ENCODE peak calls at places on chromosomes 2 and 18, in ten cellular contexts. X is sigmoid colon, I is ovary, Y is astrocyte, W is AG04450, R is upper lobe of left lung, G is cardiac muscle cell, T is GM12878, C is neural progenitor cell, P is body of pancreas. U is an unnamed sample.

GRCh38 chr18:21194871-21195771 is 46.9 kb upstream of the GREB1L start:
- DNase-seq in X (no peak), I (no peak), Y (peak), W (no peak), R (no peak), G (peak), T (no peak), C (peak), P (no peak), U (peak)

GRCh38 chr2:69973335-69973735 is 11.9 kb upstream of the ASPRV1 start:
- DNase-seq in X (peak), I (no peak), Y (peak), W (peak), R (no peak), G (peak), T (no peak), C (no peak), P (no peak), U (peak)

GRCh38 chr2:128787616-128788015 is 468.9 kb upstream of the HS6ST1 start:
- DNase-seq in X (peak), I (no peak), Y (no peak), W (no peak), R (no peak), G (no peak), T (no peak), C (no peak), P (no peak), U (no peak)

GRCh38 chr2:232170391-232170790 is 208.2 kb upstream of the ALPP start:
- DNase-seq in X (no peak), I (no peak), Y (no peak), W (no peak), R (no peak), G (no peak), T (no peak), C (no peak), P (no peak), U (no peak)

GRCh38 chr2:38528008-38528442 is 74.7 kb downstream of the HNRNPLL start:
- DNase-seq in X (no peak), I (peak), Y (peak), W (no peak), R (peak), G (peak), T (no peak), C (peak), P (no peak), U (peak)

GRCh38 chr2:219000569-219000960 is 7.3 kb upstream of the CRYBA2 start:
- DNase-seq in X (no peak), I (no peak), Y (no peak), W (no peak), R (no peak), G (no peak), T (no peak), C (no peak), P (peak), U (no peak)

GRCh38 chr2:82023710-82024109 is 1719.2 kb upstream of the LRRTM1 start:
- DNase-seq in X (no peak), I (no peak), Y (no peak), W (no peak), R (no peak), G (no peak), T (no peak), C (no peak), P (no peak), U (no peak)

GRCh38 chr2:69581774-69582581 is 61.6 kb downstream of the AAK1 start:
- DNase-seq in X (no peak), I (no peak), Y (peak), W (no peak), R (peak), G (peak), T (peak), C (no peak), P (peak), U (peak)

DNA sequence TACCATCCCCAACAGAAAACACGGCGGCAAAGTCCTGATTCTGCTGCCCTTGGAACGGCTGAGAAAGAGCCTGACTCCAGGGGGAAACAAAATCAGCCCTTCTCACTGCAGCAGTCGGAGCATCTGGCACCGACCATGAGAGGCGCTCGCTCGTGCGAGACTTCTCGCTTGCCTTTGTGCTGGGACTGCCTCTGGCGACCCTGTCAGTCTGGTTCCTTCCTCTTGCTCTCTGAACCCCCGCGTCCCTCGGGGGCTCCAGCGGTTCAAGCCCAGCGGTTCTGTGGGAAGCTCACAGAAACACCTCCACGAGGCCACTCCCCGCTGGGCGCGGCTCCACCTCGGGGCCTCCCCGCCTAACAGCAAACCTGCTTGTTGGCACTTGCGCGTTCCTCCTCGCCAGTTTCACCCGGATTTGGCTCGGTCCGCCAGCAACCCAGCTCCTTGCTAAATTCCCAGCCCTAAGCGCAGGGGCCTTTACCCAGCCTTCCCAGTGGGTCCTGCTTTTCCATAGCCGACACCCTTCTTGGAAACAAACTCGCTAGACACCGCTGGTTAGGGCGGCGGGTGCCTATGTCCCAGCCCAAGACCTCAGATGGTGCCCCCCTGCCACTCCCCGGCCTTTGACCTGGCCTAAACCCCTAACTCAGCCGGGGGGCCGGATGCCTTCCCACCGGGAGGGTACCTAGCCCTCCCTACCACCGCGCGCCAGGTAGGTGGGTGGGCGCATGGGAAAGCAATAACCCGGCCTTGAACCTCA is 2.2 kb downstream of the RND3 start:
- DNase-seq in X (peak), I (peak), Y (peak), W (no peak), R (peak), G (peak), T (no peak), C (peak), P (peak), U (peak)
- TF ChIP-seq CTCF in X (no peak), I (no peak), Y (no peak), W (peak), R (peak), G (peak), T (peak), C (peak), P (no peak), U (peak)

GRCh38 chr2:143300531-143300930 is 171.3 kb downstream of the ARHGAP15 start:
- DNase-seq in X (no peak), I (no peak), Y (peak), W (peak), R (no peak), G (no peak), T (no peak), C (no peak), P (no peak), U (no peak)
- H3K4me3 ChIP-seq in X (no peak), I (no peak), Y (no peak), W (no peak), R (no peak), G (no peak), T (no peak), C (no peak), P (no peak), U (no peak)

DNA sequence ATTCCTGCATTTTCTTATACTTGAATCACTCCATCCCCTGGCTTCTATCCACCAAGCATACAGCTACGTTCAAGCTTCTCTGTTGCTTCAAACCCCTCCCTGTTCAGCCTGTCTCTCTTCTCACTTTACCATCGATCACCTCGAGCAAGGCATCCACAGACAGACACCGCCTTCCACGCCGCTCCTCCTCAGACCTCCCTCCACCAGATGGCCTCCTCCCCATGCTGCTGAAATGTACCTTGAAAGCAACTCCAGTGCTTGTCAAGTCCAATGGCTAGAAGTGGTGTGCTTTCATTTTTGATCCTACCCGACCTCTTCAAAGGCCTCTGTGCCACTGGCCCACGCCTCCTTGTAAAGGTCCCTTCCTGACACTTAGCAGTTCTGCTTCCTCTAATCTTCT is 131.3 kb upstream of the ACAA2 start:
- DNase-seq in X (peak), I (no peak), Y (peak), W (no peak), R (no peak), G (peak), T (no peak), C (no peak), P (peak), U (peak)
- TF ChIP-seq CTCF in X (no peak), I (no peak), Y (no peak), W (no peak), R (no peak), G (peak), T (peak), C (peak), P (no peak), U (no peak)

GRCh38 chr2:54615832-54616534 is 107.5 kb upstream of the EML6 start:
- DNase-seq in X (no peak), I (no peak), Y (no peak), W (no peak), R (no peak), G (no peak), T (no peak), C (no peak), P (no peak), U (no peak)

GRCh38 chr2:54614815-54615214 is 108.6 kb upstream of the EML6 start:
- DNase-seq in X (no peak), I (no peak), Y (no peak), W (no peak), R (no peak), G (no peak), T (no peak), C (no peak), P (no peak), U (no peak)

GRCh38 chr2:54619660-54620231 is 103.7 kb upstream of the EML6 start:
- DNase-seq in X (no peak), I (no peak), Y (no peak), W (no peak), R (no peak), G (no peak), T (no peak), C (no peak), P (no peak), U (no peak)

GRCh38 chr2:54618646-54619565 is 104.6 kb upstream of the EML6 start:
- DNase-seq in X (no peak), I (no peak), Y (no peak), W (no peak), R (no peak), G (no peak), T (no peak), C (peak), P (no peak), U (no peak)

GRCh38 chr2:54617409-54617808 is 106.1 kb upstream of the EML6 start:
- DNase-seq in X (no peak), I (no peak), Y (no peak), W (no peak), R (no peak), G (no peak), T (no peak), C (no peak), P (no peak), U (no peak)
- H3K4me3 ChIP-seq in X (no peak), I (no peak), Y (no peak), W (no peak), R (no peak), G (no peak), T (no peak), C (no peak), P (no peak), U (no peak)

DNA sequence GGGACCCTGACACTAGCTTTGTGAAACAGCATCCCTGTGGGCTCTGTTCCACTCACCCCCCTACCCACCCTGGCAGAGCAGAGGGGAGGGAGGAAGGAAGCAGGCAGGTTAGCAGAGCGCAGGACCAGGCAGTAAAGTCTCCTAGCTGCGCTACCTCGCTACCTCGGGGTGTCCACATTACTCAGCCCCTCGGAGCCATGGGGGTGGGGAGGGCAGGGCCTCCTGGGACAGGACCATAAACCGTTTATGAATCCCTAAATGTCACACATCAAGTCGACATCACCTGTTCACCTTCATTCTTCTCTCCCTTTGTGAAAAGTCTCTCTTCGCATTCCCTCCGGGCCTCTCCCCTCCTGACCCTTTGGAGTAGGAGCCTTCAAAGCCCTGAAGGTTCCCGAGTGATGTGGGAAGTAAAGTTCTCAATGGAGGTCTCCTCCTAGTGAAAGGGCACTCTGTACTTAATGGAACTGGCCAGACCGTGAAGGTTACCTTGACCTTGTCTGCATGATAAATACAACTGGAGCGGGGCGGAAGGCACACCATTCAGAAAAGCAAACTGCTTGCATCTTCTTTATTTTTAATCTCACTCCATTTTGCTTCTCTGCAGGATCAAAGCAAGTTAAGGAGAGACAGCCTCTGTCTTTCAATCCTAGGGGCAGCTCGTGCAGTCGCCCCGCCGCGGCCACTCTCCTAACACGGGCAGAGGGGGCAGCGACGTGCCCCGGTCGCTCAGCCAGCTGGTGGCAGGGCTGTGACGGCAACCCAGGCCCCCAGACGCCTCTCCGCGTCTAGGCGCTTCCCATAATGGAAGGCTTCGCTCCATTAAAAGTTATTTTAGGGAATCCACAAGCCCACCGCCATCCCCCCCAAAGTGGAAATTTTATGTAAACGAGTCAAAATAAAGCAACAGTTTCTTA is 23.8 kb upstream of the SMAD7 start:
- DNase-seq in X (no peak), I (no peak), Y (no peak), W (no peak), R (no peak), G (no peak), T (no peak), C (peak), P (no peak), U (no peak)
- TF ChIP-seq CTCF in X (no peak), I (no peak), Y (no peak), W (no peak), R (no peak), G (no peak), T (no peak), C (peak), P (no peak), U (no peak)

DNA sequence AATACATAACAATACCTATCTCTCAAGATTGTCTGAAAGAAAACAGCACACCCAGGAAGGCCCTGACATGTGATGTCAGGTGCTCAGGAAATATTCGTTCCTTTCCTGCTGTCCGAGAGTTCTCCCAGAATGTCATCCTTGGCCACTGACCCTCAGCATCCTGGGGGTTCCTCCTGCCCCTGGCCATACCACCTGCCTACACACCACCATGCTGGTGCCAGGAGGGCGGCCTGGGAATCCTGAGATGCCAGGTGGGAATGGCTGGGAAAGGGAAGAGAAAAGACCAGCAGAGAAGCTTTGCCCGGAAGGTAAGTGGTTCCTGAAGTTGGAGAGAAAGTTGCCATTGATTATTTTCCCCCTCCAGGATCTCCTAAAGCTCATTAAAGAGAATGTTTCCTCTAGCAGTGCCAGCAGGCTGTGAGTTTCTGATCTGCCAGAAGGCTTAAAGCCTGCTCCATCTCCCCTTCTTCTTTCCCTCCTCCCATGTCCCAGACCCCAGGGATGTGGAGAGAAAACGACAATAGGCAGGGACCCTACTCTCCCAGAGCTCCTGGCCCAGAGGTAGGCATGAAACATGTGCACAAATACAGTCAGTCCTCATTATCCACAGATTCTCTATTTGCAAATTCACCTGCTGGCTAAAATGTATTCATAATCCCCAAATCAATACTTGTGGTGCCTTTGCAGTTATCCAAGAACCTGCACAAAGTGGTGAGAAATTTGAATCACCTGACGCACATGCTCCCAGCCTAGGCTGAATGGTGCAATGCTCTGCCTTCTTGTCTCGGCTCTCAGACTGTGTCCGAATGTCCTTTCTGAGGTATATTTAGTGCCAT is 147.1 kb upstream of the MYCN start:
- DNase-seq in X (no peak), I (no peak), Y (no peak), W (no peak), R (no peak), G (no peak), T (no peak), C (no peak), P (no peak), U (no peak)
- H3K4me3 ChIP-seq in X (no peak), I (no peak), Y (no peak), W (no peak), R (no peak), G (no peak), T (no peak), C (no peak), P (no peak), U (no peak)

GRCh38 chr2:206780671-206781070 is 15.3 kb downstream of the FASTKD2 start:
- DNase-seq in X (no peak), I (no peak), Y (no peak), W (no peak), R (no peak), G (no peak), T (no peak), C (no peak), P (no peak), U (no peak)

GRCh38 chr2:206784559-206785353 is 19.4 kb downstream of the FASTKD2 start:
- DNase-seq in X (no peak), I (no peak), Y (no peak), W (no peak), R (no peak), G (no peak), T (no peak), C (no peak), P (no peak), U (no peak)

GRCh38 chr2:206783718-206784117 is 18.3 kb downstream of the FASTKD2 start:
- DNase-seq in X (no peak), I (no peak), Y (no peak), W (no peak), R (no peak), G (peak), T (no peak), C (peak), P (no peak), U (peak)
- TF ChIP-seq CTCF in X (no peak), I (no peak), Y (peak), W (peak), R (no peak), G (peak), T (peak), C (peak), P (no peak), U (peak)

GRCh38 chr2:42129947-42130346 is 39.2 kb upstream of the EML4 start:
- DNase-seq in X (no peak), I (no peak), Y (no peak), W (no peak), R (no peak), G (no peak), T (no peak), C (no peak), P (no peak), U (no peak)

GRCh38 chr2:42132066-42132965 is 36.8 kb upstream of the EML4 start:
- DNase-seq in X (no peak), I (no peak), Y (peak), W (peak), R (no peak), G (peak), T (no peak), C (no peak), P (no peak), U (peak)

GRCh38 chr2:42135381-42136312 is 33.5 kb upstream of the EML4 start:
- DNase-seq in X (no peak), I (no peak), Y (no peak), W (no peak), R (no peak), G (no peak), T (no peak), C (no peak), P (no peak), U (no peak)

GRCh38 chr2:42133771-42134195 is 35.4 kb upstream of the EML4 start:
- DNase-seq in X (no peak), I (no peak), Y (peak), W (no peak), R (no peak), G (no peak), T (no peak), C (peak), P (no peak), U (no peak)

DNA sequence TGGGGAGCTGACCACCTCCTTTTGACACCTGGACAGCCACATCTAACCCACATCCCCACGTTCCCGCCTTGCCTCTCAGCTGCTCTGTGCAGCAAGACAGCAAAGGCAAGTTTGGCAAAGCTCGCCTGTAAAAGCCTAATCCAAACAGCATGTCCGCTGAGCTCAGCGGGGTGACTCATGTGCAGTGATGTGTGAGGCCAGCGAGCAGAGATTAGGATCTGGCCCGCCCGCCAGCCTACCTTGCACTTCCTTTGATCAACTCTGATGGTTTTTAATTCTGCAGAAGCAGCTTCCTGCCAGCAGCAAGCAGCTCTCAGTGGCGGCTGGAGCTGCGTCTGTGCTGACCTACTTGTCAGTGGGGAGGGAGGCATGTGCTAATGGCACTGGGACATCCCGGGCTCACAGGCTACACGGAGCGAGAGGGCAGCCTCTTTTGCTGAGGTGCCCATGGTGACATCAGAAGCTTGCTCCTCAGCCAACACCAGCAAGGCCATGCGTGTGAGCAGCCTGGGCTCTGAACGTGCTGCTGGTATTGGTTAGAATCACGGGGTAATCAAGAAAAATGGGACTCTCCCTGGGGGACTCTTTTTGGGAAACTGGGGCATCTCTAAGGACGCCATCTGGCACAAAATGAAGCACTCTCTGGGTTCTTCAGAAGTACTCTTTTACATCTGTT is 36.0 kb upstream of the EML4 start:
- DNase-seq in X (peak), I (peak), Y (peak), W (peak), R (peak), G (peak), T (peak), C (peak), P (peak), U (peak)
- H3K4me3 ChIP-seq in X (peak), I (peak), Y (peak), W (peak), R (peak), G (no peak), T (peak), C (peak), P (no peak), U (no peak)

U was measured in fibroblast of pulmonary artery.